ENCODE peak calls at places on chromosomes 6 and 20, in seven cellular contexts. One of them, this sample, is unnamed.

GRCh38 chr6:167855825-167856425 is 29.2 kb downstream of the AFDN start:
- DNase-seq in naive thymus-derived CD4-positive, alpha-beta T cell: no peak
- DNase-seq in breast epithelium: no peak
- DNase-seq in thoracic aorta: no peak
- DNase-seq in heart left ventricle: no peak
- DNase-seq in brain microvascular endothelial cell: peak; percentile 97
- DNase-seq in HL-60: no peak
- DNase-seq in this sample: no peak

GRCh38 chr6:21594427-21595264 is 1.1 kb downstream of the SOX4 start:
- DNase-seq in brain microvascular endothelial cell: peak; percentile 50
- DNase-seq in naive thymus-derived CD4-positive, alpha-beta T cell: no peak
- DNase-seq in HL-60: peak; percentile 54
- DNase-seq in breast epithelium: peak; percentile 60
- DNase-seq in heart left ventricle: peak; percentile 70
- DNase-seq in thoracic aorta: peak; percentile 9
- DNase-seq in this sample: peak; percentile 48

GRCh38 chr6:119096683-119097310 is 18.3 kb upstream of the FAM184A start:
- DNase-seq in heart left ventricle: peak; percentile 75
- DNase-seq in HL-60: no peak
- DNase-seq in brain microvascular endothelial cell: peak; percentile 5
- DNase-seq in thoracic aorta: no peak
- DNase-seq in breast epithelium: peak; percentile 90
- DNase-seq in naive thymus-derived CD4-positive, alpha-beta T cell: no peak
- DNase-seq in this sample: peak; percentile 49

GRCh38 chr6:6686748-6687601 is 98.5 kb downstream of the LY86 start:
- DNase-seq in naive thymus-derived CD4-positive, alpha-beta T cell: no peak
- DNase-seq in heart left ventricle: peak; percentile 96
- DNase-seq in breast epithelium: peak; percentile 95
- DNase-seq in brain microvascular endothelial cell: peak; percentile 76
- DNase-seq in HL-60: peak; percentile 84
- DNase-seq in thoracic aorta: no peak
- DNase-seq in this sample: no peak

GRCh38 chr20:34473262-34473883 is 42.8 kb upstream of the DYNLRB1 start:
- DNase-seq in heart left ventricle: peak; percentile 54
- DNase-seq in brain microvascular endothelial cell: peak; percentile 43
- DNase-seq in breast epithelium: no peak
- DNase-seq in naive thymus-derived CD4-positive, alpha-beta T cell: no peak
- DNase-seq in HL-60: peak; percentile 55
- DNase-seq in thoracic aorta: no peak
- DNase-seq in this sample: peak; percentile 15

GRCh38 chr6:151291145-151292055 is 51.6 kb downstream of the AKAP12 start:
- DNase-seq in thoracic aorta: no peak
- DNase-seq in HL-60: no peak
- DNase-seq in brain microvascular endothelial cell: peak; percentile 92
- DNase-seq in breast epithelium: no peak
- DNase-seq in naive thymus-derived CD4-positive, alpha-beta T cell: no peak
- DNase-seq in heart left ventricle: peak; percentile 40
- DNase-seq in this sample: no peak

GRCh38 chr6:162538643-162539064 is 188.9 kb downstream of the PRKN start:
- DNase-seq in HL-60: no peak
- DNase-seq in naive thymus-derived CD4-positive, alpha-beta T cell: no peak
- DNase-seq in brain microvascular endothelial cell: no peak
- DNase-seq in heart left ventricle: peak; percentile 88
- DNase-seq in breast epithelium: no peak
- DNase-seq in thoracic aorta: no peak
- DNase-seq in this sample: no peak

GRCh38 chr6:3566812-3567211 is 110.0 kb upstream of the SLC22A23 start:
- DNase-seq in brain microvascular endothelial cell: peak; percentile 80
- DNase-seq in naive thymus-derived CD4-positive, alpha-beta T cell: no peak
- DNase-seq in breast epithelium: no peak
- DNase-seq in heart left ventricle: no peak
- DNase-seq in HL-60: no peak
- DNase-seq in thoracic aorta: no peak
- DNase-seq in this sample: no peak

GRCh38 chr20:63317601-63318291 is 24.8 kb downstream of the COL20A1 start:
- DNase-seq in brain microvascular endothelial cell: no peak
- DNase-seq in heart left ventricle: peak; percentile 9
- DNase-seq in naive thymus-derived CD4-positive, alpha-beta T cell: no peak
- DNase-seq in thoracic aorta: no peak
- DNase-seq in breast epithelium: no peak
- DNase-seq in HL-60: no peak
- DNase-seq in this sample: no peak

GRCh38 chr6:166333172-166333995 is 9.0 kb downstream of the SFT2D1 start:
- DNase-seq in HL-60: peak; percentile 66
- DNase-seq in naive thymus-derived CD4-positive, alpha-beta T cell: peak; percentile 31
- DNase-seq in breast epithelium: no peak
- DNase-seq in brain microvascular endothelial cell: no peak
- DNase-seq in thoracic aorta: no peak
- DNase-seq in heart left ventricle: no peak
- DNase-seq in this sample: no peak

DNA sequence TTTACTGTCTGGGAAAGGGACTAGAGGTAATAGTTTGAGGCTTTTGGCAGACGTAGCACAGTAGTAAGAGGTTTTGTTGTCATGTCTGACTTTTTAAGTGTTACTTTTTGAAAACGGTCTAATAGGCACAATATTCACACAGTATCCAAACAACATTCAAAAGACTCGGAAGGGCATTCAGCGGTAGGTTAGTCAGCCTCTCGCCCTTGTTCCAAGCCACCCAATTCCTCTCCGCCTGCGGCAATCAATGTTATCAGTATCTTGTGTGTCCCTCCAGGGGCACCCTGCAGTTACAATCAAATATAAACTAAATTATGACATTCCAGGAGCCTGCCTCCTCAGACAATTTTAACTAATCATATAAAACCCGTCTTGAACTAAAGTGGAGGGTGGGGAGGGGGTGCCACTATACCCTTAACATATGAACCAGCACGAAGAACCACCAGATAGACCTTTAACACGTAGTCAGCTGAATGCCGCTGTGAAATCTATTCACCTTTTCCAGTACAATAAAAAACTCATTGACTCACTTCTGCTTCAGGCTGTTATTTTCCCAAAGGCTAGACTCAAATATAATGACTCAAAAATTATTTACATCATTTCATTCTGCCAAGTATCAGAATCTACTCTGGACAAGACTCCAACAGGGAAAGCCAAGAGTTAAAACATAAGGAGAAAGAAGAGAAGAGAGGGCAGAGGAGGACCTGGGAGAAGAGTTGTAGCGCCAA is 1.7 kb downstream of the TENT5A start:
- DNase-seq in breast epithelium: no peak
- DNase-seq in brain microvascular endothelial cell: no peak
- DNase-seq in naive thymus-derived CD4-positive, alpha-beta T cell: no peak
- DNase-seq in thoracic aorta: no peak
- DNase-seq in HL-60: no peak
- DNase-seq in heart left ventricle: no peak
- DNase-seq in this sample: no peak
- H3K27ac ChIP-seq in breast epithelium: peak overlapping the region; percentile 90
- H3K27ac ChIP-seq in brain microvascular endothelial cell: no peak overlapping the region
- H3K27ac ChIP-seq in naive thymus-derived CD4-positive, alpha-beta T cell: no peak overlapping the region
- H3K27ac ChIP-seq in thoracic aorta: peak overlapping the region; percentile 99
- H3K27ac ChIP-seq in HL-60: peak overlapping the region; percentile 98
- H3K27ac ChIP-seq in heart left ventricle: peak overlapping the region; percentile 93
- H3K27ac ChIP-seq in this sample: no peak overlapping the region

GRCh38 chr6:123802351-123802696 is 1.3 kb upstream of the NKAIN2 start:
- DNase-seq in naive thymus-derived CD4-positive, alpha-beta T cell: no peak
- DNase-seq in HL-60: no peak
- DNase-seq in thoracic aorta: no peak
- DNase-seq in heart left ventricle: no peak
- DNase-seq in brain microvascular endothelial cell: no peak
- DNase-seq in breast epithelium: no peak
- DNase-seq in this sample: no peak
- H3K27ac ChIP-seq in naive thymus-derived CD4-positive, alpha-beta T cell: no peak overlapping the region
- H3K27ac ChIP-seq in HL-60: no peak overlapping the region
- H3K27ac ChIP-seq in thoracic aorta: no peak overlapping the region
- H3K27ac ChIP-seq in heart left ventricle: no peak overlapping the region
- H3K27ac ChIP-seq in brain microvascular endothelial cell: no peak overlapping the region
- H3K27ac ChIP-seq in breast epithelium: no peak overlapping the region
- H3K27ac ChIP-seq in this sample: peak overlapping the region; percentile 1

DNA sequence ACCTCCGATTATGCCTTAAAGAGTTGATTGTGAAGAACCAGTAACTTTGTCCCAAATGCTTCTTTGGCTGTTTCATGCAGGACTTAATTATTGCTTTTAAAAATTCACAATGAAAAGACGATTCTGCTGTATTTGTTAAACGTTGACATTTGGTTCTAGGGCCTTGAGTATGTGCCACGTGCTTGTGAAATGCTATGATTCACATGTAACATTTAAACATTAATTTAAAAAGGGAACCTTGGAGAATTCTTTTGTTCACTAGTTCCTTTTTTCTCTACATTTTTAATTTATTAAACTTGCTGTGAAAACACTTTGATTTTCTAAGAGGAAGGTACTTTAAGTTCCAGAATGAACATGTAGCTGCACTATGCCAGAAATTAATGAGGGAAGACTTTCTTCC is 9.5 kb downstream of the GZF1 start:
- DNase-seq in heart left ventricle: no peak
- DNase-seq in brain microvascular endothelial cell: no peak
- DNase-seq in HL-60: no peak
- DNase-seq in naive thymus-derived CD4-positive, alpha-beta T cell: no peak
- DNase-seq in breast epithelium: no peak
- DNase-seq in thoracic aorta: no peak
- DNase-seq in this sample: no peak
- H3K27ac ChIP-seq in heart left ventricle: no peak overlapping the region
- H3K27ac ChIP-seq in brain microvascular endothelial cell: no peak overlapping the region
- H3K27ac ChIP-seq in HL-60: no peak overlapping the region
- H3K27ac ChIP-seq in naive thymus-derived CD4-positive, alpha-beta T cell: no peak overlapping the region
- H3K27ac ChIP-seq in breast epithelium: no peak overlapping the region
- H3K27ac ChIP-seq in thoracic aorta: no peak overlapping the region
- H3K27ac ChIP-seq in this sample: no peak overlapping the region

DNA sequence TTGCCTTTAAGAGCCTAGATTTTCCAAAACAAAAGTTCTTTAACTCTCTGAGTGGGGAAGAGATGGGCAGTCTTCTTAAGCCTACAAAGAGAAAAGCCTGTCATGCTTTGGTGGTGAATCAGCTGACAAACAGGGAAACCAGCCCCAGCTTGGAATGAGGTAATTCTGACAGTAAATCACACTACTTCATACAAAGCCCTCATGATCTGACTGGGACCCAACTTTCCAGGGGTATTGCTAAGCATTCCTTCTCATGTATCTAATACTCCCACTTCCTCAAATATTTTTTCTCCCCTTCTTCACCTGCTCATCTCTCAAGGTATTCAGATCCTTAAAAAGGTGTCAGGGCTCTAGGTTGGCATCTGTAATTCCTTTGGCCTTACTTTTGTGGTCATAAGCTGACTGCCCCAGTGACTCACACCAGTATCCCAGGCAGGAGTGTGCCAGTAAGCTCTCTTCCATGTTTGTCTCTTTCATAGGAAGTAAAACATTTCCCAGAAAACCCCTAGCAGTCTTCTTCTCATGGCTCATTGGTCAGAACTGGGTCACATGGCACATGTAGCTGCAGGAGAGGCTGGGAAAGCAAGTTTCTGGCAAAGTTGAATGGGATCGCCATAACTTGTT is 15.0 kb upstream of the TBC1D22B start:
- DNase-seq in heart left ventricle: peak; percentile 35
- DNase-seq in naive thymus-derived CD4-positive, alpha-beta T cell: no peak
- DNase-seq in thoracic aorta: peak; percentile 52
- DNase-seq in brain microvascular endothelial cell: peak; percentile 97
- DNase-seq in breast epithelium: peak; percentile 24
- DNase-seq in HL-60: no peak
- DNase-seq in this sample: no peak
- H3K27ac ChIP-seq in heart left ventricle: peak overlapping the region; percentile 75
- H3K27ac ChIP-seq in naive thymus-derived CD4-positive, alpha-beta T cell: no peak overlapping the region
- H3K27ac ChIP-seq in thoracic aorta: peak overlapping the region; percentile 89
- H3K27ac ChIP-seq in brain microvascular endothelial cell: peak overlapping the region; percentile 100
- H3K27ac ChIP-seq in breast epithelium: peak overlapping the region; percentile 90
- H3K27ac ChIP-seq in HL-60: no peak overlapping the region
- H3K27ac ChIP-seq in this sample: no peak overlapping the region

GRCh38 chr6:56667336-56667735 is 24.6 kb upstream of the DST start:
- DNase-seq in naive thymus-derived CD4-positive, alpha-beta T cell: no peak
- DNase-seq in HL-60: no peak
- DNase-seq in brain microvascular endothelial cell: no peak
- DNase-seq in breast epithelium: no peak
- DNase-seq in heart left ventricle: no peak
- DNase-seq in thoracic aorta: no peak
- DNase-seq in this sample: no peak
- H3K27ac ChIP-seq in naive thymus-derived CD4-positive, alpha-beta T cell: no peak overlapping the region
- H3K27ac ChIP-seq in HL-60: no peak overlapping the region
- H3K27ac ChIP-seq in brain microvascular endothelial cell: no peak overlapping the region
- H3K27ac ChIP-seq in breast epithelium: peak overlapping the region; percentile 90
- H3K27ac ChIP-seq in heart left ventricle: no peak overlapping the region
- H3K27ac ChIP-seq in thoracic aorta: no peak overlapping the region
- H3K27ac ChIP-seq in this sample: peak overlapping the region; percentile 33

GRCh38 chr6:52575490-52575868 is 1.4 kb downstream of the TRAM2 start:
- DNase-seq in HL-60: no peak
- DNase-seq in thoracic aorta: no peak
- DNase-seq in heart left ventricle: no peak
- DNase-seq in naive thymus-derived CD4-positive, alpha-beta T cell: no peak
- DNase-seq in breast epithelium: no peak
- DNase-seq in brain microvascular endothelial cell: no peak
- DNase-seq in this sample: no peak
- H3K27ac ChIP-seq in HL-60: no peak overlapping the region
- H3K27ac ChIP-seq in thoracic aorta: peak overlapping the region; percentile 84
- H3K27ac ChIP-seq in heart left ventricle: peak overlapping the region; percentile 64
- H3K27ac ChIP-seq in naive thymus-derived CD4-positive, alpha-beta T cell: peak overlapping the region; percentile 57
- H3K27ac ChIP-seq in breast epithelium: peak overlapping the region; percentile 98
- H3K27ac ChIP-seq in brain microvascular endothelial cell: peak overlapping the region; percentile 92
- H3K27ac ChIP-seq in this sample: no peak overlapping the region

GRCh38 chr6:90496617-90497016 is 90.3 kb downstream of the MAP3K7 start:
- DNase-seq in naive thymus-derived CD4-positive, alpha-beta T cell: no peak
- DNase-seq in thoracic aorta: no peak
- DNase-seq in breast epithelium: no peak
- DNase-seq in brain microvascular endothelial cell: no peak
- DNase-seq in heart left ventricle: no peak
- DNase-seq in HL-60: no peak
- DNase-seq in this sample: no peak

GRCh38 chr6:90502866-90503407 is 83.9 kb downstream of the MAP3K7 start:
- DNase-seq in naive thymus-derived CD4-positive, alpha-beta T cell: no peak
- DNase-seq in breast epithelium: no peak
- DNase-seq in thoracic aorta: no peak
- DNase-seq in brain microvascular endothelial cell: peak; percentile 20
- DNase-seq in HL-60: no peak
- DNase-seq in heart left ventricle: no peak
- DNase-seq in this sample: no peak

GRCh38 chr6:90497411-90497810 is 89.5 kb downstream of the MAP3K7 start:
- DNase-seq in thoracic aorta: no peak
- DNase-seq in heart left ventricle: no peak
- DNase-seq in naive thymus-derived CD4-positive, alpha-beta T cell: no peak
- DNase-seq in HL-60: no peak
- DNase-seq in breast epithelium: no peak
- DNase-seq in brain microvascular endothelial cell: no peak
- DNase-seq in this sample: no peak

GRCh38 chr6:90502381-90502780 is 84.5 kb downstream of the MAP3K7 start:
- DNase-seq in brain microvascular endothelial cell: no peak
- DNase-seq in breast epithelium: no peak
- DNase-seq in HL-60: no peak
- DNase-seq in heart left ventricle: no peak
- DNase-seq in thoracic aorta: no peak
- DNase-seq in naive thymus-derived CD4-positive, alpha-beta T cell: no peak
- DNase-seq in this sample: no peak

GRCh38 chr6:90500458-90500857 is 86.4 kb downstream of the MAP3K7 start:
- DNase-seq in heart left ventricle: no peak
- DNase-seq in HL-60: no peak
- DNase-seq in breast epithelium: no peak
- DNase-seq in naive thymus-derived CD4-positive, alpha-beta T cell: no peak
- DNase-seq in brain microvascular endothelial cell: no peak
- DNase-seq in thoracic aorta: no peak
- DNase-seq in this sample: no peak
- H3K27ac ChIP-seq in heart left ventricle: no peak overlapping the region
- H3K27ac ChIP-seq in HL-60: no peak overlapping the region
- H3K27ac ChIP-seq in breast epithelium: no peak overlapping the region
- H3K27ac ChIP-seq in naive thymus-derived CD4-positive, alpha-beta T cell: no peak overlapping the region
- H3K27ac ChIP-seq in brain microvascular endothelial cell: no peak overlapping the region
- H3K27ac ChIP-seq in thoracic aorta: no peak overlapping the region
- H3K27ac ChIP-seq in this sample: no peak overlapping the region

GRCh38 chr20:4973330-4974097 is 27.8 kb downstream of the SLC23A2 start:
- DNase-seq in naive thymus-derived CD4-positive, alpha-beta T cell: no peak
- DNase-seq in brain microvascular endothelial cell: peak; percentile 80
- DNase-seq in heart left ventricle: peak; percentile 39
- DNase-seq in thoracic aorta: no peak
- DNase-seq in HL-60: peak; percentile 21
- DNase-seq in breast epithelium: no peak
- DNase-seq in this sample: no peak
- H3K27ac ChIP-seq in naive thymus-derived CD4-positive, alpha-beta T cell: peak overlapping the region; percentile 23
- H3K27ac ChIP-seq in brain microvascular endothelial cell: peak overlapping the region; percentile 70
- H3K27ac ChIP-seq in heart left ventricle: peak overlapping the region; percentile 24
- H3K27ac ChIP-seq in thoracic aorta: peak overlapping the region; percentile 64
- H3K27ac ChIP-seq in HL-60: peak overlapping the region; percentile 32
- H3K27ac ChIP-seq in breast epithelium: peak overlapping the region; percentile 29
- H3K27ac ChIP-seq in this sample: no peak overlapping the region

This sample was measured in substantia nigra.